ENCODE peak calls at places on chromosome 2, in seven cellular contexts. F, H, G, U, A, C and W are unnamed samples.

GRCh38 chr2:237693281-237694039 is 66.1 kb downstream of the LRRFIP1 start:
- DNase-seq in F (peak; percentile 22), H (peak; percentile 43), G (peak; percentile 63), U (no peak), A (no peak), C (no peak), W (no peak)

GRCh38 chr2:86140969-86141392 is 34.9 kb downstream of the PTCD3 start:
- DNase-seq in F (no peak), H (no peak), G (peak; percentile 13), U (no peak), A (no peak), C (no peak), W (no peak)

GRCh38 chr2:81304154-81304830 is 999.7 kb upstream of the LRRTM1 start:
- DNase-seq in F (no peak), H (no peak), G (no peak), U (no peak), A (no peak), C (no peak), W (no peak)

GRCh38 chr2:62423235-62423634 is 82.8 kb downstream of the TMEM17 start:
- DNase-seq in F (no peak), H (no peak), G (no peak), U (no peak), A (no peak), C (no peak), W (no peak)

GRCh38 chr2:237662671-237663093 is 35.3 kb downstream of the LRRFIP1 start:
- DNase-seq in F (peak; percentile 61), H (peak; percentile 94), G (peak; percentile 96), U (peak; percentile 13), A (peak; percentile 86), C (peak; percentile 81), W (peak; percentile 93)

GRCh38 chr2:63853527-63854310 is 12.0 kb downstream of the UGP2 start:
- DNase-seq in F (no peak), H (no peak), G (no peak), U (no peak), A (no peak), C (no peak), W (no peak)

GRCh38 chr2:1658394-1659151 is 85.7 kb downstream of the PXDN start:
- DNase-seq in F (no peak), H (peak; percentile 6), G (no peak), U (no peak), A (no peak), C (no peak), W (no peak)

GRCh38 chr2:9554841-9555337 is 741 bp downstream of the ADAM17 start:
- DNase-seq in F (peak; percentile 47), H (peak; percentile 31), G (peak; percentile 95), U (no peak), A (peak; percentile 75), C (peak; percentile 73), W (peak; percentile 51)

GRCh38 chr2:71796174-71796592 is 342.8 kb downstream of the DYSF start:
- DNase-seq in F (no peak), H (no peak), G (peak; percentile 28), U (no peak), A (peak; percentile 32), C (no peak), W (peak; percentile 82)

GRCh38 chr2:219713110-219713509 is 85.7 kb downstream of the SLC4A3 start:
- DNase-seq in F (no peak), H (no peak), G (peak; percentile 71), U (no peak), A (peak; percentile 50), C (no peak), W (no peak)

DNA sequence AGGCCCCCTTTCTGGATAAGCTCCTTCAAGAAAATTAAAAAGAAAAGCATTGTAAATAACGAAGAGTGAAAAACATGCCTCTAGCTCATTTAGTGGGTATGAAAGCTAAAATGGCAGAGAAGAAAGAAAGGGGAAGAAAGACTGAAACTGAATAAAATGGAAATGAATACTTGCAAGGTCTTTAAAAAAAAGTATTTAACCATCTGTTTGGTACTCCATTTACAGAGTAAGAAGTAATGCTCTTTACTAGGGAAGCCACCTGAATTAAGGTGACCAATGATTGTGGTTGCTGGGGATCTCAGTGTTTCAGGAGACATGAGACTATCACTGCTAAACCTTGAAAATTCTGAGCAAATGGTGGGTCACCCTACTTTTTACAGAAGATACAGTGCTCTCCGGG is 17.7 kb upstream of the ARL5A start:
- DNase-seq in F (no peak), H (no peak), G (no peak), U (no peak), A (no peak), C (no peak), W (no peak)
- H3K4me3 ChIP-seq in F (no peak overlapping the region), H (no peak overlapping the region), G (no peak overlapping the region), U (no peak overlapping the region), A (no peak overlapping the region), C (no peak overlapping the region), W (no peak overlapping the region)

GRCh38 chr2:4354678-4355077 is 651.3 kb downstream of the DCDC2C start:
- DNase-seq in F (no peak), H (no peak), G (peak; percentile 9), U (no peak), A (peak; percentile 13), C (no peak), W (no peak)
- TF ChIP-seq CTCF in F (no peak), H (no peak), G (peak; percentile 52), U (no peak), A (peak; percentile 44), C (peak; percentile 10), W (no peak)

DNA sequence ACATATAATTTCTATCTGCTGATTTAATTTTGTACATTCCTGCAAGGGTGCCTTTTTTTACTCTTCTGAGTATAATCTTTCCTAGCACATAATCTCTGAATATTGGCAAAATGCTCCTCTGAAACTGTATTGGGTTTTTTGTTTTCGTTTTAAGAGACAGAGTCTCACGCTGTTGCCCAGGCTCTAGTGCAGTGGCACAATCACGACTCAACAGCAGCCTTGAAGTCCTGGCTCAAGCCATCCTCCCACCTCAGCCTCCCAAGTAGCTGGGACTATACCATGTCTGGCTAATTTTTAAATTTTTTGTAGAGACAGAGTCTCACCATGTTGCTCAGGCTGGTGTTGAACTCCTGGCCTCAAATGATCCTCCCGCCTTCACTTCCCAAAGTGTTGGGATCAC is 104.9 kb downstream of the SPTBN1 start:
- DNase-seq in F (no peak), H (no peak), G (no peak), U (no peak), A (no peak), C (no peak), W (no peak)
- H3K4me3 ChIP-seq in F (peak overlapping the region; percentile 50), H (peak overlapping the region; percentile 52), G (peak overlapping the region; percentile 70), U (no peak overlapping the region), A (peak overlapping the region; percentile 88), C (no peak overlapping the region), W (peak overlapping the region; percentile 71)

GRCh38 chr2:109662889-109663288 is 48.7 kb downstream of the SOWAHC start:
- DNase-seq in F (no peak), H (no peak), G (no peak), U (no peak), A (no peak), C (no peak), W (no peak)
- TF ChIP-seq CTCF in F (peak; percentile 40), H (no peak), G (peak; percentile 33), U (peak; percentile 41), A (peak; percentile 22), C (peak; percentile 14), W (peak; percentile 10)

DNA sequence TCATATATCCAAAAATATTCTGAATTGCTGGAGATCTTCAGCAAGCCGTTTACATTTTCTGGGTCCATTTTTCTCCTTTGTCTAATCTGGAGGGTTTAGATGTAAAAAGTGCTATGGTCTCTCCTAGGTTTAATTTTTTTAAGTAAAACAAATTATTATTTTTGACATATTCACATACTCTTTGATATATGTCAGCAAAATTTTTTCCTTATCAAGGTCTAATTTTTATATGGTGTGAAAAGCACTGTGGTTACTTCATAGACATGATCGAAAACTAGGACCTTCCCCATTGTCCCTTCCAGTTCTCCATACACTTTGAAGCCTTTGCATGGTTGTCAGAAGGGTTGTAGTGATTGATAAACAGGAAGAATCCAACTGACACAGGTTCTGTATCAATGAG is 168.2 kb downstream of the PLCL1 start:
- DNase-seq in F (no peak), H (no peak), G (no peak), U (no peak), A (no peak), C (no peak), W (no peak)
- H3K4me3 ChIP-seq in F (no peak overlapping the region), H (no peak overlapping the region), G (no peak overlapping the region), U (no peak overlapping the region), A (no peak overlapping the region), C (no peak overlapping the region), W (no peak overlapping the region)

GRCh38 chr2:140353541-140353940 is 1573.4 kb upstream of the NXPH2 start:
- DNase-seq in F (no peak), H (no peak), G (peak; percentile 77), U (no peak), A (peak; percentile 35), C (peak; percentile 27), W (no peak)

GRCh38 chr2:140354544-140354943 is 1574.4 kb upstream of the NXPH2 start:
- DNase-seq in F (no peak), H (no peak), G (no peak), U (no peak), A (no peak), C (no peak), W (no peak)

GRCh38 chr2:140351692-140352091 is 1571.5 kb upstream of the NXPH2 start:
- DNase-seq in F (no peak), H (no peak), G (no peak), U (no peak), A (no peak), C (no peak), W (no peak)

GRCh38 chr2:140348826-140349225 is 1568.6 kb upstream of the NXPH2 start:
- DNase-seq in F (no peak), H (no peak), G (no peak), U (no peak), A (no peak), C (no peak), W (no peak)

GRCh38 chr2:140349695-140350094 is 1569.5 kb upstream of the NXPH2 start:
- DNase-seq in F (no peak), H (no peak), G (peak; percentile 12), U (no peak), A (no peak), C (no peak), W (no peak)
- TF ChIP-seq CTCF in F (no peak), H (no peak), G (peak; percentile 22), U (no peak), A (no peak), C (no peak), W (no peak)

DNA sequence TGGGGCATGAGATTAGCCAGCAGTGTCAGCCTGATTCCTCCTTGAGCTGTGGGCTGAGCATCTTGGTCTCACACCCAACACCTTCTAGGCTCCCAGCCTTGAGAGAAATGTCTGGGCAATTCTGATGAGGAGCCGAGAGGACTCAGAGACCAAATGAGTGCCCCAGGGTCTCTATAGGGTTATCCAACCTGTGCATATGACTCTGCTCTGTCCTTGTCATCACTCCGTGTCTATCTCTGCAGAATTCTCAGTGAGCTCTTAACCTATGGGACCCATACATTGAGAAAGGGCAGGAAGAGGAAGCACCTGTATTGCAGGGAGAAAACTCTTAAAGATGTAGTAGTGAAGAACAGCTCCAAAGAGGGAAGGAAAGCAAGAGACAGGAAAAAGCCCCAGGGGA is 13.8 kb downstream of the BMP10 start:
- DNase-seq in F (no peak), H (no peak), G (no peak), U (no peak), A (no peak), C (no peak), W (no peak)
- H3K4me3 ChIP-seq in F (no peak overlapping the region), H (no peak overlapping the region), G (no peak overlapping the region), U (no peak overlapping the region), A (no peak overlapping the region), C (no peak overlapping the region), W (no peak overlapping the region)

GRCh38 chr2:231604101-231604684 is 11.5 kb downstream of the TEX44 start:
- DNase-seq in F (peak; percentile 29), H (peak; percentile 61), G (no peak), U (no peak), A (no peak), C (no peak), W (no peak)
- TF ChIP-seq CTCF in F (no peak), H (peak; percentile 14), G (no peak), U (no peak), A (no peak), C (no peak), W (no peak)